ENCODE peak calls at places on chromosomes 3 and 15, in seven cellular contexts. One of them, this sample, is unnamed.
A peak's percentile ranks its signal among the peaks of the same experiment; 100 is the strongest.

GRCh38 chr15:55186331-55186730 is 10.4 kb downstream of the RSL24D1 start:
- DNase-seq in HEK293T: no peak
- DNase-seq in Calu3: no peak
- DNase-seq in RCC 7860: no peak
- DNase-seq in activated naive CD8-positive, alpha-beta T cell treated with anti-CD3 and anti-CD28 coated beads, Interleukin-2, amount 50 U/mL, for 24 hours: no peak
- DNase-seq in fibroblast of mammary gland: no peak
- DNase-seq in stimulated activated CD8-positive, alpha-beta memory T cell treated with anti-CD3 and anti-CD28 coated beads, Interleukin-7, amount 100 ng/mL, for 1 hour: no peak
- DNase-seq in this sample: no peak

GRCh38 chr3:43707998-43708397 is 17.3 kb downstream of the ABHD5 start:
- DNase-seq in HEK293T: no peak
- DNase-seq in RCC 7860: peak; percentile 89
- DNase-seq in Calu3: peak; percentile 15
- DNase-seq in fibroblast of mammary gland: peak; percentile 96
- DNase-seq in activated naive CD8-positive, alpha-beta T cell treated with anti-CD3 and anti-CD28 coated beads, Interleukin-2, amount 50 U/mL, for 24 hours: no peak
- DNase-seq in stimulated activated CD8-positive, alpha-beta memory T cell treated with anti-CD3 and anti-CD28 coated beads, Interleukin-7, amount 100 ng/mL, for 1 hour: no peak
- DNase-seq in this sample: no peak

GRCh38 chr15:42150246-42150970 is 6.0 kb downstream of the PLA2G4F start:
- DNase-seq in Calu3: no peak
- DNase-seq in activated naive CD8-positive, alpha-beta T cell treated with anti-CD3 and anti-CD28 coated beads, Interleukin-2, amount 50 U/mL, for 24 hours: no peak
- DNase-seq in RCC 7860: no peak
- DNase-seq in stimulated activated CD8-positive, alpha-beta memory T cell treated with anti-CD3 and anti-CD28 coated beads, Interleukin-7, amount 100 ng/mL, for 1 hour: no peak
- DNase-seq in HEK293T: no peak
- DNase-seq in fibroblast of mammary gland: no peak
- DNase-seq in this sample: no peak

GRCh38 chr3:47266709-47267489 is 15.7 kb downstream of the KIF9 start:
- DNase-seq in HEK293T: no peak
- DNase-seq in fibroblast of mammary gland: peak; percentile 97
- DNase-seq in Calu3: peak; percentile 81
- DNase-seq in stimulated activated CD8-positive, alpha-beta memory T cell treated with anti-CD3 and anti-CD28 coated beads, Interleukin-7, amount 100 ng/mL, for 1 hour: peak; percentile 15
- DNase-seq in activated naive CD8-positive, alpha-beta T cell treated with anti-CD3 and anti-CD28 coated beads, Interleukin-2, amount 50 U/mL, for 24 hours: peak; percentile 55
- DNase-seq in RCC 7860: peak; percentile 37
- DNase-seq in this sample: no peak

GRCh38 chr15:52379395-52380111 is 83.9 kb upstream of the MYO5C start:
- DNase-seq in RCC 7860: no peak
- DNase-seq in activated naive CD8-positive, alpha-beta T cell treated with anti-CD3 and anti-CD28 coated beads, Interleukin-2, amount 50 U/mL, for 24 hours: no peak
- DNase-seq in Calu3: no peak
- DNase-seq in stimulated activated CD8-positive, alpha-beta memory T cell treated with anti-CD3 and anti-CD28 coated beads, Interleukin-7, amount 100 ng/mL, for 1 hour: no peak
- DNase-seq in fibroblast of mammary gland: no peak
- DNase-seq in HEK293T: no peak
- DNase-seq in this sample: no peak

GRCh38 chr3:131543714-131544113 is 40.9 kb upstream of the MRPL3 start:
- DNase-seq in RCC 7860: peak; percentile 70
- DNase-seq in Calu3: peak; percentile 28
- DNase-seq in fibroblast of mammary gland: peak; percentile 98
- DNase-seq in HEK293T: no peak
- DNase-seq in stimulated activated CD8-positive, alpha-beta memory T cell treated with anti-CD3 and anti-CD28 coated beads, Interleukin-7, amount 100 ng/mL, for 1 hour: no peak
- DNase-seq in activated naive CD8-positive, alpha-beta T cell treated with anti-CD3 and anti-CD28 coated beads, Interleukin-2, amount 50 U/mL, for 24 hours: no peak
- DNase-seq in this sample: peak; percentile 22

GRCh38 chr3:71238267-71238985 is 345.1 kb downstream of the FOXP1 start:
- DNase-seq in RCC 7860: no peak
- DNase-seq in fibroblast of mammary gland: no peak
- DNase-seq in activated naive CD8-positive, alpha-beta T cell treated with anti-CD3 and anti-CD28 coated beads, Interleukin-2, amount 50 U/mL, for 24 hours: no peak
- DNase-seq in HEK293T: no peak
- DNase-seq in Calu3: no peak
- DNase-seq in stimulated activated CD8-positive, alpha-beta memory T cell treated with anti-CD3 and anti-CD28 coated beads, Interleukin-7, amount 100 ng/mL, for 1 hour: no peak
- DNase-seq in this sample: no peak

GRCh38 chr3:113532698-113533533 is 561 bp downstream of the SIDT1 start:
- DNase-seq in HEK293T: peak; percentile 30
- DNase-seq in Calu3: no peak
- DNase-seq in activated naive CD8-positive, alpha-beta T cell treated with anti-CD3 and anti-CD28 coated beads, Interleukin-2, amount 50 U/mL, for 24 hours: peak; percentile 59
- DNase-seq in fibroblast of mammary gland: no peak
- DNase-seq in RCC 7860: no peak
- DNase-seq in stimulated activated CD8-positive, alpha-beta memory T cell treated with anti-CD3 and anti-CD28 coated beads, Interleukin-7, amount 100 ng/mL, for 1 hour: no peak
- DNase-seq in this sample: no peak

GRCh38 chr3:187403768-187404270 is 35.6 kb downstream of the RTP4 start:
- DNase-seq in fibroblast of mammary gland: peak; percentile 100
- DNase-seq in stimulated activated CD8-positive, alpha-beta memory T cell treated with anti-CD3 and anti-CD28 coated beads, Interleukin-7, amount 100 ng/mL, for 1 hour: no peak
- DNase-seq in activated naive CD8-positive, alpha-beta T cell treated with anti-CD3 and anti-CD28 coated beads, Interleukin-2, amount 50 U/mL, for 24 hours: no peak
- DNase-seq in Calu3: peak; percentile 71
- DNase-seq in HEK293T: no peak
- DNase-seq in RCC 7860: peak; percentile 95
- DNase-seq in this sample: no peak

GRCh38 chr3:40873456-40873855 is 325.8 kb upstream of the CTNNB1 start:
- DNase-seq in Calu3: no peak
- DNase-seq in fibroblast of mammary gland: no peak
- DNase-seq in activated naive CD8-positive, alpha-beta T cell treated with anti-CD3 and anti-CD28 coated beads, Interleukin-2, amount 50 U/mL, for 24 hours: no peak
- DNase-seq in stimulated activated CD8-positive, alpha-beta memory T cell treated with anti-CD3 and anti-CD28 coated beads, Interleukin-7, amount 100 ng/mL, for 1 hour: no peak
- DNase-seq in HEK293T: no peak
- DNase-seq in RCC 7860: no peak
- DNase-seq in this sample: peak; percentile 86

GRCh38 chr3:32325957-32326356 is 65.7 kb upstream of the CMTM7 start:
- DNase-seq in fibroblast of mammary gland: peak; percentile 22
- DNase-seq in Calu3: no peak
- DNase-seq in activated naive CD8-positive, alpha-beta T cell treated with anti-CD3 and anti-CD28 coated beads, Interleukin-2, amount 50 U/mL, for 24 hours: no peak
- DNase-seq in HEK293T: no peak
- DNase-seq in RCC 7860: peak; percentile 40
- DNase-seq in stimulated activated CD8-positive, alpha-beta memory T cell treated with anti-CD3 and anti-CD28 coated beads, Interleukin-7, amount 100 ng/mL, for 1 hour: no peak
- DNase-seq in this sample: no peak

GRCh38 chr3:150975992-150976368 is 3.5 kb upstream of the CLRN1 start:
- DNase-seq in stimulated activated CD8-positive, alpha-beta memory T cell treated with anti-CD3 and anti-CD28 coated beads, Interleukin-7, amount 100 ng/mL, for 1 hour: no peak
- DNase-seq in HEK293T: no peak
- DNase-seq in activated naive CD8-positive, alpha-beta T cell treated with anti-CD3 and anti-CD28 coated beads, Interleukin-2, amount 50 U/mL, for 24 hours: peak; percentile 17
- DNase-seq in fibroblast of mammary gland: no peak
- DNase-seq in RCC 7860: no peak
- DNase-seq in Calu3: no peak
- DNase-seq in this sample: no peak

GRCh38 chr3:165395188-165395587 is 199.0 kb upstream of the SLITRK3 start:
- DNase-seq in stimulated activated CD8-positive, alpha-beta memory T cell treated with anti-CD3 and anti-CD28 coated beads, Interleukin-7, amount 100 ng/mL, for 1 hour: no peak
- DNase-seq in fibroblast of mammary gland: no peak
- DNase-seq in Calu3: no peak
- DNase-seq in HEK293T: no peak
- DNase-seq in activated naive CD8-positive, alpha-beta T cell treated with anti-CD3 and anti-CD28 coated beads, Interleukin-2, amount 50 U/mL, for 24 hours: no peak
- DNase-seq in RCC 7860: no peak
- DNase-seq in this sample: no peak

GRCh38 chr3:86547697-86548096 is 443.3 kb downstream of the VGLL3 start:
- DNase-seq in RCC 7860: no peak
- DNase-seq in Calu3: no peak
- DNase-seq in activated naive CD8-positive, alpha-beta T cell treated with anti-CD3 and anti-CD28 coated beads, Interleukin-2, amount 50 U/mL, for 24 hours: no peak
- DNase-seq in stimulated activated CD8-positive, alpha-beta memory T cell treated with anti-CD3 and anti-CD28 coated beads, Interleukin-7, amount 100 ng/mL, for 1 hour: no peak
- DNase-seq in HEK293T: no peak
- DNase-seq in fibroblast of mammary gland: no peak
- DNase-seq in this sample: no peak

GRCh38 chr3:126320517-126321293 is 36.5 kb downstream of the KLF15 start:
- DNase-seq in RCC 7860: no peak
- DNase-seq in fibroblast of mammary gland: no peak
- DNase-seq in HEK293T: no peak
- DNase-seq in Calu3: no peak
- DNase-seq in activated naive CD8-positive, alpha-beta T cell treated with anti-CD3 and anti-CD28 coated beads, Interleukin-2, amount 50 U/mL, for 24 hours: no peak
- DNase-seq in stimulated activated CD8-positive, alpha-beta memory T cell treated with anti-CD3 and anti-CD28 coated beads, Interleukin-7, amount 100 ng/mL, for 1 hour: no peak
- DNase-seq in this sample: no peak

GRCh38 chr15:49902791-49903481 is 216.1 kb downstream of the ATP8B4 start:
- DNase-seq in stimulated activated CD8-positive, alpha-beta memory T cell treated with anti-CD3 and anti-CD28 coated beads, Interleukin-7, amount 100 ng/mL, for 1 hour: no peak
- DNase-seq in activated naive CD8-positive, alpha-beta T cell treated with anti-CD3 and anti-CD28 coated beads, Interleukin-2, amount 50 U/mL, for 24 hours: no peak
- DNase-seq in HEK293T: no peak
- DNase-seq in RCC 7860: no peak
- DNase-seq in fibroblast of mammary gland: peak; percentile 95
- DNase-seq in Calu3: no peak
- DNase-seq in this sample: no peak

GRCh38 chr15:33584797-33585196 is 274.0 kb downstream of the RYR3 start:
- DNase-seq in RCC 7860: peak; percentile 71
- DNase-seq in activated naive CD8-positive, alpha-beta T cell treated with anti-CD3 and anti-CD28 coated beads, Interleukin-2, amount 50 U/mL, for 24 hours: no peak
- DNase-seq in fibroblast of mammary gland: peak; percentile 69
- DNase-seq in stimulated activated CD8-positive, alpha-beta memory T cell treated with anti-CD3 and anti-CD28 coated beads, Interleukin-7, amount 100 ng/mL, for 1 hour: no peak
- DNase-seq in Calu3: no peak
- DNase-seq in HEK293T: no peak
- DNase-seq in this sample: no peak

GRCh38 chr3:7752005-7752404 is 749.6 kb upstream of the LMCD1 start:
- DNase-seq in activated naive CD8-positive, alpha-beta T cell treated with anti-CD3 and anti-CD28 coated beads, Interleukin-2, amount 50 U/mL, for 24 hours: no peak
- DNase-seq in HEK293T: no peak
- DNase-seq in Calu3: no peak
- DNase-seq in RCC 7860: no peak
- DNase-seq in stimulated activated CD8-positive, alpha-beta memory T cell treated with anti-CD3 and anti-CD28 coated beads, Interleukin-7, amount 100 ng/mL, for 1 hour: no peak
- DNase-seq in fibroblast of mammary gland: no peak
- DNase-seq in this sample: no peak

GRCh38 chr3:46627078-46627477 is 14.8 kb downstream of the FAM240A start:
- DNase-seq in RCC 7860: no peak
- DNase-seq in Calu3: no peak
- DNase-seq in activated naive CD8-positive, alpha-beta T cell treated with anti-CD3 and anti-CD28 coated beads, Interleukin-2, amount 50 U/mL, for 24 hours: no peak
- DNase-seq in fibroblast of mammary gland: no peak
- DNase-seq in HEK293T: no peak
- DNase-seq in stimulated activated CD8-positive, alpha-beta memory T cell treated with anti-CD3 and anti-CD28 coated beads, Interleukin-7, amount 100 ng/mL, for 1 hour: no peak
- DNase-seq in this sample: no peak

This sample was measured in DMS 273 treated with DMSO at 0.1 percent for 48 hours.